ENCODE peak calls at places on chromosomes 16 and 17, in ten cellular contexts. One of them, this sample, is unnamed.

GRCh38 chr16:71746442-71747046 is 22.0 kb upstream of the PHLPP2 start:
- DNase-seq in A673: peak; percentile 61
- DNase-seq in body of pancreas: peak; percentile 30
- DNase-seq in HCT116: peak; percentile 26
- DNase-seq in psoas muscle: no peak
- DNase-seq in A549: peak; percentile 53
- DNase-seq in stomach: no peak
- DNase-seq in BE2C: no peak
- DNase-seq in adrenal gland: no peak
- DNase-seq in right atrium auricular region: no peak
- DNase-seq in this sample: peak; percentile 50

GRCh38 chr17:48338720-48339119 is 91.3 kb downstream of the SKAP1 start:
- DNase-seq in stomach: no peak
- DNase-seq in BE2C: no peak
- DNase-seq in adrenal gland: no peak
- DNase-seq in body of pancreas: no peak
- DNase-seq in A549: no peak
- DNase-seq in A673: no peak
- DNase-seq in right atrium auricular region: no peak
- DNase-seq in psoas muscle: no peak
- DNase-seq in HCT116: no peak
- DNase-seq in this sample: no peak

GRCh38 chr17:16258916-16259315 is 41.9 kb downstream of the PIGL start:
- DNase-seq in stomach: no peak
- DNase-seq in HCT116: no peak
- DNase-seq in right atrium auricular region: no peak
- DNase-seq in A673: no peak
- DNase-seq in adrenal gland: no peak
- DNase-seq in A549: no peak
- DNase-seq in body of pancreas: no peak
- DNase-seq in BE2C: no peak
- DNase-seq in psoas muscle: no peak
- DNase-seq in this sample: no peak

GRCh38 chr17:49365667-49366066 is 3.6 kb upstream of the ZNF652 start:
- DNase-seq in A549: peak; percentile 66
- DNase-seq in right atrium auricular region: no peak
- DNase-seq in stomach: no peak
- DNase-seq in adrenal gland: no peak
- DNase-seq in psoas muscle: no peak
- DNase-seq in HCT116: peak; percentile 65
- DNase-seq in body of pancreas: peak; percentile 19
- DNase-seq in BE2C: peak; percentile 52
- DNase-seq in A673: peak; percentile 61
- DNase-seq in this sample: no peak

GRCh38 chr16:20102521-20102920 is 28.8 kb upstream of the GPR139 start:
- DNase-seq in BE2C: no peak
- DNase-seq in right atrium auricular region: no peak
- DNase-seq in HCT116: no peak
- DNase-seq in stomach: no peak
- DNase-seq in A549: no peak
- DNase-seq in body of pancreas: no peak
- DNase-seq in psoas muscle: no peak
- DNase-seq in adrenal gland: no peak
- DNase-seq in A673: no peak
- DNase-seq in this sample: no peak

GRCh38 chr16:67872631-67873434 is at the start of gene EDC4:
- DNase-seq in adrenal gland: peak; percentile 83
- DNase-seq in A549: peak; percentile 89
- DNase-seq in body of pancreas: peak; percentile 84
- DNase-seq in BE2C: peak; percentile 84
- DNase-seq in psoas muscle: peak; percentile 89
- DNase-seq in A673: peak; percentile 88
- DNase-seq in HCT116: peak; percentile 52
- DNase-seq in right atrium auricular region: peak; percentile 85
- DNase-seq in stomach: peak; percentile 85
- DNase-seq in this sample: peak; percentile 72

GRCh38 chr17:83126275-83126930 is 47.0 kb downstream of the METRNL start:
- DNase-seq in adrenal gland: no peak
- DNase-seq in A549: no peak
- DNase-seq in psoas muscle: no peak
- DNase-seq in HCT116: no peak
- DNase-seq in BE2C: no peak
- DNase-seq in right atrium auricular region: no peak
- DNase-seq in A673: no peak
- DNase-seq in stomach: no peak
- DNase-seq in body of pancreas: no peak
- DNase-seq in this sample: no peak

GRCh38 chr16:71249399-71249798 is 18.9 kb upstream of the HYDIN start:
- DNase-seq in adrenal gland: no peak
- DNase-seq in right atrium auricular region: no peak
- DNase-seq in BE2C: no peak
- DNase-seq in body of pancreas: no peak
- DNase-seq in A673: no peak
- DNase-seq in A549: no peak
- DNase-seq in stomach: no peak
- DNase-seq in HCT116: no peak
- DNase-seq in psoas muscle: no peak
- DNase-seq in this sample: no peak

GRCh38 chr16:10338426-10338825 is 47.4 kb upstream of the ATF7IP2 start:
- DNase-seq in HCT116: no peak
- DNase-seq in A673: no peak
- DNase-seq in psoas muscle: no peak
- DNase-seq in adrenal gland: no peak
- DNase-seq in stomach: no peak
- DNase-seq in right atrium auricular region: no peak
- DNase-seq in body of pancreas: no peak
- DNase-seq in BE2C: no peak
- DNase-seq in A549: no peak
- DNase-seq in this sample: no peak

GRCh38 chr17:18380471-18381157 is 3.0 kb downstream of the EVPLL start:
- DNase-seq in body of pancreas: no peak
- DNase-seq in stomach: no peak
- DNase-seq in A673: no peak
- DNase-seq in psoas muscle: no peak
- DNase-seq in right atrium auricular region: no peak
- DNase-seq in HCT116: no peak
- DNase-seq in A549: no peak
- DNase-seq in BE2C: no peak
- DNase-seq in adrenal gland: no peak
- DNase-seq in this sample: no peak

GRCh38 chr16:52545544-52546262 is 1.2 kb downstream of the TOX3 start:
- DNase-seq in psoas muscle: no peak
- DNase-seq in adrenal gland: no peak
- DNase-seq in HCT116: no peak
- DNase-seq in A673: no peak
- DNase-seq in body of pancreas: no peak
- DNase-seq in A549: no peak
- DNase-seq in stomach: no peak
- DNase-seq in right atrium auricular region: no peak
- DNase-seq in BE2C: peak; percentile 23
- DNase-seq in this sample: peak; percentile 47

GRCh38 chr17:50364715-50365114 is 8.3 kb downstream of the MRPL27 start:
- DNase-seq in A673: no peak
- DNase-seq in body of pancreas: no peak
- DNase-seq in A549: no peak
- DNase-seq in right atrium auricular region: no peak
- DNase-seq in stomach: no peak
- DNase-seq in HCT116: no peak
- DNase-seq in psoas muscle: no peak
- DNase-seq in adrenal gland: no peak
- DNase-seq in BE2C: no peak
- DNase-seq in this sample: no peak

GRCh38 chr17:9044796-9045470 is 23.6 kb downstream of the NTN1 start:
- DNase-seq in HCT116: no peak
- DNase-seq in psoas muscle: no peak
- DNase-seq in stomach: no peak
- DNase-seq in right atrium auricular region: no peak
- DNase-seq in A549: no peak
- DNase-seq in adrenal gland: no peak
- DNase-seq in BE2C: no peak
- DNase-seq in A673: no peak
- DNase-seq in body of pancreas: no peak
- DNase-seq in this sample: peak; percentile 54

GRCh38 chr16:1310832-1311200 is 1.4 kb downstream of the UBE2I start:
- DNase-seq in HCT116: no peak
- DNase-seq in A549: no peak
- DNase-seq in right atrium auricular region: no peak
- DNase-seq in stomach: peak; percentile 29
- DNase-seq in A673: no peak
- DNase-seq in psoas muscle: no peak
- DNase-seq in BE2C: no peak
- DNase-seq in adrenal gland: no peak
- DNase-seq in body of pancreas: no peak
- DNase-seq in this sample: no peak

GRCh38 chr17:44733753-44734152 is 25.0 kb upstream of the ADAM11 start:
- DNase-seq in BE2C: peak; percentile 46
- DNase-seq in stomach: no peak
- DNase-seq in right atrium auricular region: no peak
- DNase-seq in body of pancreas: no peak
- DNase-seq in adrenal gland: no peak
- DNase-seq in A549: peak; percentile 45
- DNase-seq in psoas muscle: no peak
- DNase-seq in HCT116: no peak
- DNase-seq in A673: no peak
- DNase-seq in this sample: peak; percentile 36

GRCh38 chr16:89319883-89320716 is 102.6 kb downstream of the ZNF778 start:
- DNase-seq in adrenal gland: peak; percentile 79
- DNase-seq in BE2C: peak; percentile 75
- DNase-seq in A549: peak; percentile 82
- DNase-seq in A673: peak; percentile 55
- DNase-seq in stomach: peak; percentile 51
- DNase-seq in psoas muscle: peak; percentile 79
- DNase-seq in body of pancreas: peak; percentile 62
- DNase-seq in right atrium auricular region: peak; percentile 77
- DNase-seq in HCT116: no peak
- DNase-seq in this sample: peak; percentile 81
- H3K4me1 ChIP-seq in adrenal gland: peaks cover 49% of the 10 kb centered on the region
- H3K4me1 ChIP-seq in BE2C: peaks cover 46% of the 10 kb centered on the region
- H3K4me1 ChIP-seq in A549: peaks cover 97% of the 10 kb centered on the region
- H3K4me1 ChIP-seq in A673: peaks cover 95% of the 10 kb centered on the region
- H3K4me1 ChIP-seq in stomach: peaks cover 96% of the 10 kb centered on the region
- H3K4me1 ChIP-seq in psoas muscle: peaks cover 96% of the 10 kb centered on the region
- H3K4me1 ChIP-seq in body of pancreas: peaks cover 52% of the 10 kb centered on the region
- H3K4me1 ChIP-seq in right atrium auricular region: peaks cover 98% of the 10 kb centered on the region
- H3K4me1 ChIP-seq in HCT116: peaks cover 100% of the 10 kb centered on the region
- H3K4me1 ChIP-seq in this sample: peaks cover 41% of the 10 kb centered on the region

DNA sequence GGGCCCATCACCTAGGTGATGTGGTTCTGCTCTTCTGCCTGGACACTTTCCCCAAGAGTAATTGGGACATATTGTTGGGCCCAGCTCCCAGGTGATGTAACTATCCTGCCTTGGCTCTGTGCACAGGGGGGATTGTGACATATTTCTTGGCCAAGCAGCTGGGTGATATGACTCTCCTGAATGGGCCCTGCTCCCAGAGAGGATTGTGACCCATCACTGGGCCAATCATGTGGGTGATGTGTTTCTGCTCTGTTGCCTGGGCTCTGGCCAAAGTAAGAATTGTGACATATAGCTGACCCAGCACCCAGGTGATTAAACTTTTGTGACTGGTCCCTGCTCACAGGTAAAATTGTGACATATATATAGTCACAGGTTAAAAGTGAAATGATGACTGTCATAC is 1904.9 kb downstream of the TP53TG3F start:
- DNase-seq in adrenal gland: no peak
- DNase-seq in body of pancreas: no peak
- DNase-seq in right atrium auricular region: no peak
- DNase-seq in A549: no peak
- DNase-seq in BE2C: no peak
- DNase-seq in stomach: no peak
- DNase-seq in A673: no peak
- DNase-seq in psoas muscle: no peak
- DNase-seq in HCT116: no peak
- DNase-seq in this sample: no peak
- H3K9me3 ChIP-seq in adrenal gland: no peaks in the 10 kb centered on the region
- H3K9me3 ChIP-seq in body of pancreas: no peaks in the 10 kb centered on the region
- H3K9me3 ChIP-seq in right atrium auricular region: no peaks in the 10 kb centered on the region
- H3K9me3 ChIP-seq in A549: no peaks in the 10 kb centered on the region
- H3K9me3 ChIP-seq in BE2C: peaks cover 17% of the 10 kb centered on the region
- H3K9me3 ChIP-seq in stomach: no peaks in the 10 kb centered on the region
- H3K9me3 ChIP-seq in A673: peaks cover 23% of the 10 kb centered on the region
- H3K9me3 ChIP-seq in psoas muscle: no peaks in the 10 kb centered on the region
- H3K9me3 ChIP-seq in HCT116: peaks cover 44% of the 10 kb centered on the region
- H3K9me3 ChIP-seq in this sample: no peaks in the 10 kb centered on the region

DNA sequence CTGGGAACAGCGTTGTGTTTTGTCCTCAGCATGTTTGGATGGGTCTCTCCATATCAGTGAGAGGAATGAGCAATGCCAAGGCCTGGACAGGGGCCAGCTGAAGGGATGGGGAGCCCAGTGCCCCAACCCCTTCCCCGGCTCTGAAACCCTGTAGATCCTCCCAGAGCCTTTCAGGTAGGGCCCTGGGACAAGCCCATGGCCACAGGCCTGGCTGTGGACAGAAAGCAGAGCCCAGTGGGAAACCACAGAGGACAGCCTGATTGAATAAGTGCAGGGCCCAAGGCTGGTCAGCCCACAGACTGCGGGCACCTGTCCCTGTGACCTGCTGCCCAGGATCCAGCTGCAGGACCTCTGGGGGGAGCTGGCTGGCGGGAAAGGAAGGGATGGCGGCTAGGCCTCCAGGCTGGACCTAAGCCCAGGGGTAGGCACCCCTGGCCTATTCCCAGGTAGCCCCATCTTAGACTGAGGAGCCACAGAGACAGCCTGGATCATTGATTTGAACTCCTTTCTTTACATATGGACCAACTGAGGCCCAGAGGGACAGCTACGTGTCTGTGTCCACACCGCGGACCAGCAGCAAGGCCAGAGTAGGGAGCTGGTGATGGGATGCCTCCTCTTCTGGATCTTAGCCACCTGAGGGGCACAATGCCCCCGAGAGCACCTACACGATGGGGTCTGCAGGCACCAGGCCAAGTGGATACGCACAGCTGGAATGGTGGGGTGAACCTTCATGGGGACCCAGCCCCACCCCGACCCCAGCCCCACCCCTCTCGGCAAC is 1.3 kb downstream of the CCDC102A start:
- DNase-seq in stomach: peak; percentile 24
- DNase-seq in body of pancreas: peak; percentile 22
- DNase-seq in A549: no peak
- DNase-seq in BE2C: no peak
- DNase-seq in HCT116: no peak
- DNase-seq in A673: no peak
- DNase-seq in psoas muscle: no peak
- DNase-seq in right atrium auricular region: no peak
- DNase-seq in adrenal gland: peak; percentile 35
- DNase-seq in this sample: no peak
- H3K4me1 ChIP-seq in stomach: peaks cover 55% of the 10 kb centered on the region
- H3K4me1 ChIP-seq in body of pancreas: peaks cover 21% of the 10 kb centered on the region
- H3K4me1 ChIP-seq in A549: peaks cover 59% of the 10 kb centered on the region
- H3K4me1 ChIP-seq in BE2C: peaks cover 19% of the 10 kb centered on the region
- H3K4me1 ChIP-seq in HCT116: peaks cover 51% of the 10 kb centered on the region
- H3K4me1 ChIP-seq in A673: peaks cover 25% of the 10 kb centered on the region
- H3K4me1 ChIP-seq in psoas muscle: peaks cover 11% of the 10 kb centered on the region
- H3K4me1 ChIP-seq in right atrium auricular region: peaks cover 58% of the 10 kb centered on the region
- H3K4me1 ChIP-seq in adrenal gland: peaks cover 19% of the 10 kb centered on the region
- H3K4me1 ChIP-seq in this sample: peaks cover 15% of the 10 kb centered on the region

DNA sequence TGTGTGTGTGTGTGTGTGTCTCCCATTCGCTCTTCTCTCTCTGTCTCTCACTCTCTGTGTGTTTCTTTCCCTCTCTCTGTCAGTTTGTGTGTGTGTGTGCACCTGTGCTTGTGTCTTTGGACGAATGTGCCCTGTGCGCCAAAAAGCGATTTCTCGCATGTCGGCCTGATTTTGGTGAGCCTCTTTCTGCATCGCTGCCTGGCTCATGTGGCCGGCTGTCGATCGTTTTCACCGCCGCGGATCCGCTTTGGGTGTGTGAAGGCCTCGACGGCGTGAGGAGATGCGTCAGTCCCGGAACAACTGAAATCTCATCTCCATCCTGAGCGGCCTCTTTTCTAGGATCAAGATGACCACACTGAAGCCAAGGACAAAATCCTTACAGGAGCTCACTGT is 609.0 kb downstream of the KCNJ18 start:
- DNase-seq in right atrium auricular region: no peak
- DNase-seq in body of pancreas: no peak
- DNase-seq in adrenal gland: no peak
- DNase-seq in HCT116: no peak
- DNase-seq in A549: no peak
- DNase-seq in stomach: no peak
- DNase-seq in A673: no peak
- DNase-seq in psoas muscle: no peak
- DNase-seq in BE2C: no peak
- DNase-seq in this sample: no peak
- H3K9me3 ChIP-seq in right atrium auricular region: no peaks in the 10 kb centered on the region
- H3K9me3 ChIP-seq in body of pancreas: no peaks in the 10 kb centered on the region
- H3K9me3 ChIP-seq in adrenal gland: no peaks in the 10 kb centered on the region
- H3K9me3 ChIP-seq in HCT116: peaks cover 20% of the 10 kb centered on the region
- H3K9me3 ChIP-seq in A549: peaks cover 4% of the 10 kb centered on the region
- H3K9me3 ChIP-seq in stomach: no peaks in the 10 kb centered on the region
- H3K9me3 ChIP-seq in A673: peaks cover 12% of the 10 kb centered on the region
- H3K9me3 ChIP-seq in psoas muscle: no peaks in the 10 kb centered on the region
- H3K9me3 ChIP-seq in BE2C: no peaks in the 10 kb centered on the region
- H3K9me3 ChIP-seq in this sample: no peaks in the 10 kb centered on the region

This sample was measured in SJCRH30.